ENCODE peak calls at places on chromosomes 7 and 10, in seven cellular contexts. Q is activated naive CD4-positive, alpha-beta T cell treated with anti-CD3 and anti-CD28 coated beads, Interleukin-2, amount 50 U/mL, for 72 hours; X is CD8-positive, alpha-beta memory T cell; B is EL; K is stimulated activated CD4-positive, alpha-beta T cell treated with anti-CD3 and anti-CD28 coated beads, Interleukin-15, amount 100 ng/mL, for 24 hours; O is stimulated activated CD8-positive, alpha-beta memory T cell treated with anti-CD3 and anti-CD28 coated beads, Interleukin-15, amount 100 ng/mL, for 24 hours; H is activated gamma-delta T cell treated with anti-CD3 and anti-CD28 coated beads, Interleukin-2, amount 50 U/mL, for 16 hours. E is an unnamed sample.

GRCh38 chr7:41039386-41040315 is 663.2 kb downstream of the INHBA start:
- DNase-seq in Q (no peak), X (no peak), B (peak), K (no peak), O (no peak), H (no peak), E (no peak)

GRCh38 chr7:112411186-112411795 is 39.0 kb upstream of the IFRD1 start:
- DNase-seq in Q (no peak), X (no peak), B (no peak), K (no peak), O (no peak), H (no peak), E (peak)

GRCh38 chr7:106010866-106011265 is 47.8 kb downstream of the CDHR3 start:
- DNase-seq in Q (no peak), X (no peak), B (no peak), K (no peak), O (no peak), H (no peak), E (no peak)

GRCh38 chr10:104032144-104032775 is 53.4 kb downstream of the COL17A1 start:
- DNase-seq in Q (no peak), X (no peak), B (no peak), K (no peak), O (no peak), H (no peak), E (no peak)

GRCh38 chr7:24216576-24217116 is 67.3 kb upstream of the NPY start:
- DNase-seq in Q (no peak), X (no peak), B (peak), K (no peak), O (no peak), H (no peak), E (peak)

GRCh38 chr10:80860719-80861118 is 323.0 kb downstream of the SH2D4B start:
- DNase-seq in Q (no peak), X (no peak), B (no peak), K (no peak), O (no peak), H (no peak), E (no peak)

GRCh38 chr7:3636131-3636860 is 335.2 kb downstream of the SDK1 start:
- DNase-seq in Q (no peak), X (no peak), B (no peak), K (no peak), O (no peak), H (no peak), E (no peak)

GRCh38 chr10:96512524-96512991 is 1.2 kb downstream of the TLL2 start:
- DNase-seq in Q (no peak), X (no peak), B (peak), K (peak), O (no peak), H (no peak), E (peak)

GRCh38 chr10:8047452-8048280 is 6.8 kb upstream of the GATA3 start:
- DNase-seq in Q (no peak), X (no peak), B (no peak), K (no peak), O (no peak), H (no peak), E (no peak)

GRCh38 chr7:93927585-93927984 is 6.0 kb downstream of the GNG11 start:
- DNase-seq in Q (no peak), X (no peak), B (no peak), K (no peak), O (no peak), H (no peak), E (no peak)

GRCh38 chr7:137998250-137998649 is 3.6 kb downstream of the CREB3L2 start:
- DNase-seq in Q (no peak), X (no peak), B (no peak), K (no peak), O (no peak), H (no peak), E (no peak)